ENCODE peak calls at places on chromosome 1, in four cellular contexts. I is HepG2, H is ecto neural progenitor cell, V is NAMALWA. B is an unnamed sample.

GRCh38 chr1:74317663-74318062 is 82.5 kb downstream of the TNNI3K start:
- DNase-seq in I (no peak), H (no peak), V (no peak), B (no peak)

GRCh38 chr1:52636701-52637695 is 4.0 kb downstream of the SHISAL2A start:
- DNase-seq in I (no peak), H (no peak), V (peak), B (peak)

GRCh38 chr1:119647734-119648619 is at the start of gene ZNF697:
- DNase-seq in I (peak), H (peak), V (no peak), B (peak)

GRCh38 chr1:159492575-159493323 is 43.1 kb downstream of the OR10J5 start:
- DNase-seq in I (no peak), H (no peak), V (no peak), B (no peak)

GRCh38 chr1:1137256-1138045 is 21.6 kb upstream of the C1orf159 start:
- DNase-seq in I (no peak), H (no peak), V (peak), B (no peak)

GRCh38 chr1:183278736-183279591 is 92.9 kb downstream of the LAMC2 start:
- DNase-seq in I (no peak), H (no peak), V (no peak), B (peak)

GRCh38 chr1:219817914-219818313 is 110.4 kb downstream of the SLC30A10 start:
- DNase-seq in I (no peak), H (no peak), V (no peak), B (no peak)

GRCh38 chr1:214002472-214002871 is 14.7 kb downstream of the PROX1 start:
- DNase-seq in I (peak), H (no peak), V (no peak), B (peak)

GRCh38 chr1:66571789-66572188 is 37.8 kb downstream of the SGIP1 start:
- DNase-seq in I (no peak), H (no peak), V (no peak), B (peak)

GRCh38 chr1:185769136-185769535 is 34.9 kb downstream of the HMCN1 start:
- DNase-seq in I (no peak), H (no peak), V (no peak), B (no peak)

GRCh38 chr1:33814166-33814565 is 49.7 kb upstream of the HMGB4 start:
- DNase-seq in I (no peak), H (no peak), V (no peak), B (no peak)

GRCh38 chr1:15847100-15847892 is at the start of gene SPEN:
- DNase-seq in I (peak), H (peak), V (peak), B (peak)

B was measured in islet precursor cell.